ENCODE peak calls at places on chromosomes 2 and 18, in ten cellular contexts. One of them, this sample, is unnamed.

GRCh38 chr18:76373297-76373696 is 121.7 kb downstream of the ZNF516 start:
- DNase-seq in CD8-positive, alpha-beta T cell: no peak
- DNase-seq in endothelial cell: no peak
- DNase-seq in chondrocyte: no peak
- DNase-seq in BE2C: no peak
- DNase-seq in lower lobe of right lung: no peak
- DNase-seq in A549: no peak
- DNase-seq in WTC11: no peak
- DNase-seq in mucosa of descending colon: no peak
- DNase-seq in lower leg skin: no peak
- DNase-seq in this sample: no peak

GRCh38 chr2:227030789-227031188 is 133.2 kb downstream of the COL4A4 start:
- DNase-seq in CD8-positive, alpha-beta T cell: no peak
- DNase-seq in endothelial cell: no peak
- DNase-seq in chondrocyte: no peak
- DNase-seq in BE2C: no peak
- DNase-seq in lower lobe of right lung: no peak
- DNase-seq in A549: no peak
- DNase-seq in WTC11: no peak
- DNase-seq in mucosa of descending colon: no peak
- DNase-seq in lower leg skin: no peak
- DNase-seq in this sample: no peak

GRCh38 chr2:188280811-188281222 is 10.9 kb upstream of the GULP1 start:
- DNase-seq in CD8-positive, alpha-beta T cell: no peak
- DNase-seq in endothelial cell: no peak
- DNase-seq in chondrocyte: no peak
- DNase-seq in BE2C: no peak
- DNase-seq in lower lobe of right lung: no peak
- DNase-seq in A549: peak; percentile 82
- DNase-seq in WTC11: no peak
- DNase-seq in mucosa of descending colon: no peak
- DNase-seq in lower leg skin: no peak
- DNase-seq in this sample: no peak

GRCh38 chr2:206887705-206888104 is 51.6 kb upstream of the CPO start:
- DNase-seq in CD8-positive, alpha-beta T cell: no peak
- DNase-seq in endothelial cell: no peak
- DNase-seq in chondrocyte: no peak
- DNase-seq in BE2C: no peak
- DNase-seq in lower lobe of right lung: no peak
- DNase-seq in A549: no peak
- DNase-seq in WTC11: no peak
- DNase-seq in mucosa of descending colon: no peak
- DNase-seq in lower leg skin: no peak
- DNase-seq in this sample: no peak

GRCh38 chr18:9231852-9232476 is 95.4 kb downstream of the ANKRD12 start:
- DNase-seq in CD8-positive, alpha-beta T cell: no peak
- DNase-seq in endothelial cell: no peak
- DNase-seq in chondrocyte: no peak
- DNase-seq in BE2C: no peak
- DNase-seq in lower lobe of right lung: no peak
- DNase-seq in A549: no peak
- DNase-seq in WTC11: no peak
- DNase-seq in mucosa of descending colon: no peak
- DNase-seq in lower leg skin: no peak
- DNase-seq in this sample: no peak

GRCh38 chr2:170587117-170587516 is 128.0 kb upstream of the SP5 start:
- DNase-seq in CD8-positive, alpha-beta T cell: no peak
- DNase-seq in endothelial cell: no peak
- DNase-seq in chondrocyte: no peak
- DNase-seq in BE2C: no peak
- DNase-seq in lower lobe of right lung: no peak
- DNase-seq in A549: no peak
- DNase-seq in WTC11: no peak
- DNase-seq in mucosa of descending colon: no peak
- DNase-seq in lower leg skin: no peak
- DNase-seq in this sample: no peak

GRCh38 chr18:25727281-25727680 is 363.1 kb downstream of the SS18 start:
- DNase-seq in CD8-positive, alpha-beta T cell: no peak
- DNase-seq in endothelial cell: no peak
- DNase-seq in chondrocyte: no peak
- DNase-seq in BE2C: no peak
- DNase-seq in lower lobe of right lung: no peak
- DNase-seq in A549: no peak
- DNase-seq in WTC11: no peak
- DNase-seq in mucosa of descending colon: no peak
- DNase-seq in lower leg skin: no peak
- DNase-seq in this sample: no peak

GRCh38 chr18:51997129-51997528 is 342.9 kb upstream of the DCC start:
- DNase-seq in CD8-positive, alpha-beta T cell: no peak
- DNase-seq in endothelial cell: no peak
- DNase-seq in chondrocyte: no peak
- DNase-seq in BE2C: no peak
- DNase-seq in lower lobe of right lung: no peak
- DNase-seq in A549: no peak
- DNase-seq in WTC11: no peak
- DNase-seq in mucosa of descending colon: no peak
- DNase-seq in lower leg skin: no peak
- DNase-seq in this sample: no peak

GRCh38 chr2:173231042-173231441 is 123.6 kb upstream of the CDCA7 start:
- DNase-seq in CD8-positive, alpha-beta T cell: no peak
- DNase-seq in endothelial cell: no peak
- DNase-seq in chondrocyte: no peak
- DNase-seq in BE2C: no peak
- DNase-seq in lower lobe of right lung: peak; percentile 64
- DNase-seq in A549: no peak
- DNase-seq in WTC11: no peak
- DNase-seq in mucosa of descending colon: no peak
- DNase-seq in lower leg skin: no peak
- DNase-seq in this sample: no peak

GRCh38 chr2:173231465-173231864 is 123.2 kb upstream of the CDCA7 start:
- DNase-seq in CD8-positive, alpha-beta T cell: no peak
- DNase-seq in endothelial cell: no peak
- DNase-seq in chondrocyte: no peak
- DNase-seq in BE2C: no peak
- DNase-seq in lower lobe of right lung: no peak
- DNase-seq in A549: no peak
- DNase-seq in WTC11: no peak
- DNase-seq in mucosa of descending colon: no peak
- DNase-seq in lower leg skin: no peak
- DNase-seq in this sample: no peak

GRCh38 chr2:173230181-173230580 is 124.5 kb upstream of the CDCA7 start:
- DNase-seq in CD8-positive, alpha-beta T cell: no peak
- DNase-seq in endothelial cell: no peak
- DNase-seq in chondrocyte: no peak
- DNase-seq in BE2C: no peak
- DNase-seq in lower lobe of right lung: no peak
- DNase-seq in A549: no peak
- DNase-seq in WTC11: no peak
- DNase-seq in mucosa of descending colon: no peak
- DNase-seq in lower leg skin: no peak
- DNase-seq in this sample: no peak

GRCh38 chr2:173226899-173227692 is 127.6 kb upstream of the CDCA7 start:
- DNase-seq in CD8-positive, alpha-beta T cell: no peak
- DNase-seq in endothelial cell: no peak
- DNase-seq in chondrocyte: no peak
- DNase-seq in BE2C: no peak
- DNase-seq in lower lobe of right lung: no peak
- DNase-seq in A549: peak; percentile 28
- DNase-seq in WTC11: no peak
- DNase-seq in mucosa of descending colon: no peak
- DNase-seq in lower leg skin: no peak
- DNase-seq in this sample: no peak

DNA sequence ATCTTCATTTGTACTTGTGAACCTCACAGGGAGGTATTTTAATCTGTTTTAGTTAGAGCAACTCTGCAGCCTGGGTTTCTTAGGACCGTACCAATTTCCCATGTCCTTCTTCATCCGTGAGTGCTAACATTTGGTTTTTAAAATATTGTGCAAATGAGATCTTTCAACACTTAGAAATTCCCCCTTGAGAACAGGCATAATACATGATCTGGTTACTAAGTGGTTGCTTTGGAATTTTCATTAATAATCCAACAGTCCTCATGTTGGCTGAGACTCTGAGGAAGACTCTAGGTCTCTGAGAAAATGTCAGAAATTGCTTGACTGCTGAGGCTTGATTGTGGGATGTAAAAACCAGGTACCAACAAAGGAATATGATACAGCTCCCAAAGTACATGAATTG is 125.6 kb upstream of the CDCA7 start:
- DNase-seq in CD8-positive, alpha-beta T cell: no peak
- DNase-seq in endothelial cell: no peak
- DNase-seq in chondrocyte: no peak
- DNase-seq in BE2C: no peak
- DNase-seq in lower lobe of right lung: no peak
- DNase-seq in A549: no peak
- DNase-seq in WTC11: no peak
- DNase-seq in mucosa of descending colon: no peak
- DNase-seq in lower leg skin: no peak
- DNase-seq in this sample: no peak
- TF ChIP-seq CTCF in CD8-positive, alpha-beta T cell: no peak
- TF ChIP-seq CTCF in endothelial cell: no peak
- TF ChIP-seq CTCF in chondrocyte: no peak
- TF ChIP-seq CTCF in BE2C: no peak
- TF ChIP-seq CTCF in lower lobe of right lung: no peak
- TF ChIP-seq CTCF in A549: no peak
- TF ChIP-seq CTCF in WTC11: no peak
- TF ChIP-seq CTCF in mucosa of descending colon: no peak
- TF ChIP-seq CTCF in lower leg skin: no peak
- TF ChIP-seq CTCF in this sample: no peak

GRCh38 chr18:74152270-74152669 is 3.9 kb downstream of the TIMM21 start:
- DNase-seq in CD8-positive, alpha-beta T cell: no peak
- DNase-seq in endothelial cell: no peak
- DNase-seq in chondrocyte: no peak
- DNase-seq in BE2C: no peak
- DNase-seq in lower lobe of right lung: no peak
- DNase-seq in A549: no peak
- DNase-seq in WTC11: no peak
- DNase-seq in mucosa of descending colon: no peak
- DNase-seq in lower leg skin: no peak
- DNase-seq in this sample: no peak

GRCh38 chr18:74153793-74154192 is 5.5 kb downstream of the TIMM21 start:
- DNase-seq in CD8-positive, alpha-beta T cell: no peak
- DNase-seq in endothelial cell: no peak
- DNase-seq in chondrocyte: no peak
- DNase-seq in BE2C: no peak
- DNase-seq in lower lobe of right lung: no peak
- DNase-seq in A549: no peak
- DNase-seq in WTC11: no peak
- DNase-seq in mucosa of descending colon: no peak
- DNase-seq in lower leg skin: no peak
- DNase-seq in this sample: no peak

GRCh38 chr18:74153377-74153776 is 5.1 kb downstream of the TIMM21 start:
- DNase-seq in CD8-positive, alpha-beta T cell: no peak
- DNase-seq in endothelial cell: no peak
- DNase-seq in chondrocyte: no peak
- DNase-seq in BE2C: no peak
- DNase-seq in lower lobe of right lung: no peak
- DNase-seq in A549: no peak
- DNase-seq in WTC11: no peak
- DNase-seq in mucosa of descending colon: no peak
- DNase-seq in lower leg skin: no peak
- DNase-seq in this sample: no peak

GRCh38 chr18:74155276-74155675 is 7.0 kb downstream of the TIMM21 start:
- DNase-seq in CD8-positive, alpha-beta T cell: no peak
- DNase-seq in endothelial cell: no peak
- DNase-seq in chondrocyte: no peak
- DNase-seq in BE2C: no peak
- DNase-seq in lower lobe of right lung: no peak
- DNase-seq in A549: no peak
- DNase-seq in WTC11: no peak
- DNase-seq in mucosa of descending colon: no peak
- DNase-seq in lower leg skin: no peak
- DNase-seq in this sample: no peak

DNA sequence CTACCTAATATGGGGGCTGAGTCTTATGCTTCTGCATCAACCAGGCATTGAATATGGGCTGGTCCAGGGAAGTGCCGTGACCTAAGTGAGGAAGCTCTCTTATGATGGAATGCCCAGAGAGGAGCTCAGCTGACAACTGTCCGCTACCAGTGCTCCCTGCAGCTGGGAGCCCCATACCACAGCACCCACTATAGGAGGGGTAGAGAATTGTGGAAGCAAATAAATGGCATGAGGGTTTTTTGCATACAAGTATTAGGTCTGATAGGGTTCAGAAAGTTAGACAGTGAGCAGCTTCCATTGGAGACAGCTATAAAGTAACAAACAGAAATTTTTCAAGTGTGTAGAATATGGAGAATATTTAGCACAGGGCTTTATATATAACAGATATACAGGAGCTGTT is 4.6 kb downstream of the TIMM21 start:
- DNase-seq in CD8-positive, alpha-beta T cell: no peak
- DNase-seq in endothelial cell: no peak
- DNase-seq in chondrocyte: no peak
- DNase-seq in BE2C: no peak
- DNase-seq in lower lobe of right lung: no peak
- DNase-seq in A549: no peak
- DNase-seq in WTC11: no peak
- DNase-seq in mucosa of descending colon: no peak
- DNase-seq in lower leg skin: no peak
- DNase-seq in this sample: no peak
- TF ChIP-seq CTCF in CD8-positive, alpha-beta T cell: no peak
- TF ChIP-seq CTCF in endothelial cell: peak; percentile 56
- TF ChIP-seq CTCF in chondrocyte: no peak
- TF ChIP-seq CTCF in BE2C: no peak
- TF ChIP-seq CTCF in lower lobe of right lung: no peak
- TF ChIP-seq CTCF in A549: no peak
- TF ChIP-seq CTCF in WTC11: peak; percentile 33
- TF ChIP-seq CTCF in mucosa of descending colon: no peak
- TF ChIP-seq CTCF in lower leg skin: no peak
- TF ChIP-seq CTCF in this sample: no peak

DNA sequence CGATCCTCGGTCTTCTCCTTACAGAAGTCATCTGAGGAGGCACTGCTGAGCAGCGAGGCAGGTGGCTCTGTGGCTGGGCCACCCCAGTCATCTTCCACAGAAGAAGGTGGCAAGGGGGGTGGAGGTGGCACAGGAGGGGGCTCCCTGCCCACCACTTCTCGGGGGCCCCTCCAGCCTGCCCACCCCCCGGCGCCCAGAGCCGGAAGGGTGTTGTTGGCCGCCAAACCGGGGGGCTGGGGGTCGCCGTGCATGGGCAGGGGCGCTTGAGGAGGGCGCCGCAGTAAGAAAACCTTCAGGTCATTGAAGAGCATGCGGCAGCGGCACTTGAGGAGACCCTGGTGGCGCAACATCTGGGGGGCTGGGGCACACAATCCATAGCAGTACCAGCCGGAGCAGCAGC is 2.5 kb downstream of the MARCHF4 start:
- DNase-seq in CD8-positive, alpha-beta T cell: no peak
- DNase-seq in endothelial cell: no peak
- DNase-seq in chondrocyte: no peak
- DNase-seq in BE2C: no peak
- DNase-seq in lower lobe of right lung: no peak
- DNase-seq in A549: no peak
- DNase-seq in WTC11: no peak
- DNase-seq in mucosa of descending colon: no peak
- DNase-seq in lower leg skin: no peak
- DNase-seq in this sample: no peak
- TF ChIP-seq CTCF in CD8-positive, alpha-beta T cell: no peak
- TF ChIP-seq CTCF in endothelial cell: no peak
- TF ChIP-seq CTCF in chondrocyte: no peak
- TF ChIP-seq CTCF in BE2C: no peak
- TF ChIP-seq CTCF in lower lobe of right lung: no peak
- TF ChIP-seq CTCF in A549: no peak
- TF ChIP-seq CTCF in WTC11: no peak
- TF ChIP-seq CTCF in mucosa of descending colon: no peak
- TF ChIP-seq CTCF in lower leg skin: no peak
- TF ChIP-seq CTCF in this sample: no peak

GRCh38 chr2:65129613-65130439 is at the start of gene RAB1A:
- DNase-seq in CD8-positive, alpha-beta T cell: peak; percentile 99
- DNase-seq in endothelial cell: peak; percentile 100
- DNase-seq in chondrocyte: peak; percentile 100
- DNase-seq in BE2C: peak; percentile 96
- DNase-seq in lower lobe of right lung: peak; percentile 100
- DNase-seq in A549: peak; percentile 100
- DNase-seq in WTC11: peak; percentile 99
- DNase-seq in mucosa of descending colon: peak; percentile 100
- DNase-seq in lower leg skin: peak; percentile 99
- DNase-seq in this sample: peak; percentile 98
- TF ChIP-seq CTCF in CD8-positive, alpha-beta T cell: no peak
- TF ChIP-seq CTCF in endothelial cell: no peak
- TF ChIP-seq CTCF in chondrocyte: peak; percentile 73
- TF ChIP-seq CTCF in BE2C: peak; percentile 9
- TF ChIP-seq CTCF in lower lobe of right lung: peak; percentile 40
- TF ChIP-seq CTCF in A549: peak; percentile 42
- TF ChIP-seq CTCF in WTC11: no peak
- TF ChIP-seq CTCF in mucosa of descending colon: no peak
- TF ChIP-seq CTCF in lower leg skin: peak; percentile 24
- TF ChIP-seq CTCF in this sample: no peak